ENCODE peak calls at places on chromosome 21, in nine cellular contexts. R is GM23248, Y is GM23338, N is neural progenitor cell, Q is hepatocyte, F is PC-3, G is MM.1S, L is HCT116, J is SK-N-SH. U is an unnamed sample. For H3K4me1, the result is how much of the 10 kb centered on the place peaks cover.

GRCh38 chr21:41634211-41634694 is 126.3 kb upstream of the TMPRSS2 start:
- DNase-seq in R (no peak), Y (peak), N (no peak), Q (peak), F (peak), G (no peak), L (no peak), J (no peak), U (no peak)

GRCh38 chr21:37264808-37265207 is 2.3 kb downstream of the VPS26C start:
- DNase-seq in R (peak), Y (no peak), N (no peak), Q (no peak), F (peak), G (no peak), L (no peak), J (no peak), U (no peak)

GRCh38 chr21:36910581-36911307 is 55.7 kb downstream of the HLCS start:
- DNase-seq in R (peak), Y (no peak), N (no peak), Q (no peak), F (peak), G (no peak), L (no peak), J (peak), U (no peak)

GRCh38 chr21:41280115-41280919 is 36.3 kb upstream of the FAM3B start:
- DNase-seq in R (peak), Y (no peak), N (no peak), Q (peak), F (no peak), G (no peak), L (no peak), J (no peak), U (no peak)

GRCh38 chr21:14583629-14584251 is 37.6 kb upstream of the SAMSN1 start:
- DNase-seq in R (no peak), Y (no peak), N (no peak), Q (no peak), F (no peak), G (no peak), L (no peak), J (no peak), U (no peak)

GRCh38 chr21:41432567-41433460 is 6.8 kb downstream of the MX1 start:
- DNase-seq in R (no peak), Y (no peak), N (no peak), Q (no peak), F (no peak), G (no peak), L (no peak), J (no peak), U (no peak)

GRCh38 chr21:38853421-38853919 is 47.7 kb downstream of the ETS2 start:
- DNase-seq in R (peak), Y (no peak), N (no peak), Q (peak), F (peak), G (no peak), L (peak), J (no peak), U (peak)

GRCh38 chr21:37244506-37245083 is 22.5 kb downstream of the VPS26C start:
- DNase-seq in R (no peak), Y (peak), N (no peak), Q (no peak), F (no peak), G (no peak), L (no peak), J (no peak), U (no peak)

GRCh38 chr21:36321325-36322082 is 1.5 kb downstream of the MORC3 start:
- DNase-seq in R (peak), Y (peak), N (peak), Q (peak), F (peak), G (no peak), L (no peak), J (peak), U (peak)

GRCh38 chr21:42398414-42399030 is 2.7 kb upstream of the TMPRSS3 start:
- DNase-seq in R (no peak), Y (no peak), N (no peak), Q (no peak), F (no peak), G (no peak), L (no peak), J (no peak), U (no peak)

GRCh38 chr21:33896691-33897090 is 18.9 kb downstream of the ATP5PO start:
- DNase-seq in R (no peak), Y (no peak), N (no peak), Q (no peak), F (peak), G (no peak), L (no peak), J (no peak), U (no peak)

GRCh38 chr21:42252267-42252666 is 33.3 kb downstream of the ABCG1 start:
- DNase-seq in R (no peak), Y (no peak), N (no peak), Q (no peak), F (no peak), G (no peak), L (no peak), J (no peak), U (no peak)

GRCh38 chr21:14358775-14359174 is 24.2 kb downstream of the HSPA13 start:
- DNase-seq in R (no peak), Y (no peak), N (no peak), Q (no peak), F (peak), G (no peak), L (no peak), J (no peak), U (no peak)

GRCh38 chr21:36150192-36150711 is 6.4 kb upstream of the DOP1B start:
- DNase-seq in R (peak), Y (no peak), N (no peak), Q (no peak), F (no peak), G (peak), L (no peak), J (no peak), U (peak)

GRCh38 chr21:31671931-31672330 is 12.4 kb downstream of the SOD1 start:
- DNase-seq in R (no peak), Y (no peak), N (peak), Q (no peak), F (no peak), G (no peak), L (no peak), J (no peak), U (no peak)
- TF ChIP-seq EZH2phosphoT487 in R (no peak), Y (no peak), N (no peak), Q (no peak), F (no peak), G (no peak), L (no peak), J (no peak), U (no peak)

DNA sequence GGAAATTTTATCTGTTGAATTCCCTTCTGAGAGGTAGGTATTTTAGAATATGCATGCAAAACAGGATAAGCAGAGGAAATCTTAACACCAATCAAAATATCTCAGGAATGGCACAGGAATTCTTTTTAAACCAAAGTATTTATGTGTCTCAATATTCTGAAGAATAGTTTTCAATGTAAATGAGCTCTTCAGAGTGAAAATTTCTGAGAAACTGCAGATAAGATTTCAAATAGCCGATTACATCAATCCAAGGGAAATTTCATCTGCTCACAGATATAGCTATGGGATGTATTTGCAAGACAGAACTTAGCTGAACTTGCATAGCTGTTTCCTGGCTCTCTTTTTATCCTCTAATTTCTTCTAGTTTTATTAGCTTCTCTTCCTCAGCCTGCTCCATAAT is 209.5 kb downstream of the GRIK1 start:
- DNase-seq in R (no peak), Y (no peak), N (no peak), Q (no peak), F (no peak), G (no peak), L (no peak), J (no peak), U (no peak)
- H3K27ac ChIP-seq in R (no peak), Y (no peak), N (no peak), Q (no peak), F (no peak), G (no peak), L (no peak), J (no peak), U (no peak)

DNA sequence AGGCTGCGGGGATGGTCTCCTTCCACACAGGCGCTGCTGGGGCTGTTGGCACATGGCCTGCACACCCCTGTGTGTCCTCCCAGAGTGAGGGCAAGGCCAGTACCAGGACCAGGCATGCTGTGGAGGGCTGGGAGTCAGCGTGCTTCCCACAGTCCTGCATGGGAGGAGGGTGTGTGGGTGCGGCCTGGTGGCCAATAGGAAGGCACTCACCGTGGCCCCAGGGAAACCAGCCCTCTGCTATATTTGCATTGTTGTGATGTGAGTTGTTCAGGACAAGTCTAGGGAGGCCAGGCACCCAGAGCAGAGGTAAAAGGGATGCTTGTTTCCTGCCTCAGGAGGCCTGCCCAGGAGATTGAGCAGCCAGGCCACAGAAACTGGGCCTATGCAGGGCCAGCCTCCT is 59.5 kb downstream of the S100B start:
- DNase-seq in R (peak), Y (no peak), N (no peak), Q (no peak), F (peak), G (no peak), L (no peak), J (no peak), U (no peak)
- H3K4me1 ChIP-seq in R (under half), Y (under half), N (under half), Q (under half), F (under half), G (under half), L (under half), J (under half), U (under half)

DNA sequence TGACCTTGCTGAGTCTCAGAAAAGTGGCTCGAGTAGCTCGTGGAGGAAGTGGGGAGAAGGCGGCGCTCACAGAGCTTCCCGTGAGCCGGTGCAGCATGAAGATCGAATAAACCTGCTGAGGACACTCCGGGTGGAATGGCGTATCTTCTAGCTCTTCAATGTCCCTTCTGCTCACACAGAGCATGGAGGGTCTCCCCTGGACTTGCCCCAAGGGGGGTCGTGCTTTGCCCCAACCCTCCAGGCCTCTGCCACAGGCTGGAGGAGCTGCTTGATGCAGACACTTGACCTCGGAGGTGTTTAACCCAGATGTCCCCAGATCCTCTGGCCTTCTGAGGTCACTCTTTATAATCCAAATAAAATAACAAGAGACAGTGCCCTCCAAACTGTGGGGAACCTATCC is 2.2 kb upstream of the KRTAP10-12 start:
- DNase-seq in R (no peak), Y (no peak), N (no peak), Q (no peak), F (no peak), G (no peak), L (no peak), J (no peak), U (no peak)
- TF ChIP-seq EZH2phosphoT487 in R (no peak), Y (no peak), N (no peak), Q (no peak), F (no peak), G (no peak), L (no peak), J (no peak), U (no peak)